ENCODE peak calls at places on chromosomes 4 and X, in eight cellular contexts. U is tibial nerve; L is CD8-positive, alpha-beta memory T cell; X is suprapubic skin; P is keratinocyte; C is neural progenitor cell; H is GM23248; F is endothelial cell of umbilical vein. S is an unnamed sample.

GRCh38 chr4:144589512-144589911 is 56.4 kb upstream of the HHIP start:
- DNase-seq in L (no peak), X (no peak), P (no peak), C (no peak), U (no peak), F (no peak), H (no peak), S (no peak)

GRCh38 chr4:27276322-27277073 is 415.9 kb downstream of the STIM2 start:
- DNase-seq in F (no peak), L (no peak), H (no peak), U (no peak), X (no peak), C (no peak), P (no peak), S (no peak)

GRCh38 chrX:2710041-2710471 is 19.0 kb downstream of the CD99 start:
- DNase-seq in L (no peak), X (peak; percentile 84), C (no peak), U (no peak), P (peak; percentile 74), F (peak; percentile 85), H (peak; percentile 95), S (no peak)

GRCh38 chr4:147822128-147822527 is 90.2 kb downstream of the ARHGAP10 start:
- DNase-seq in H (peak; percentile 27), L (no peak), C (no peak), F (peak; percentile 37), U (peak; percentile 94), P (peak; percentile 90), X (peak; percentile 88), S (no peak)

GRCh38 chrX:110183314-110183713 is 134.6 kb downstream of the AMMECR1 start:
- DNase-seq in L (no peak), H (no peak), C (no peak), P (no peak), X (no peak), U (no peak), F (no peak), S (no peak)

GRCh38 chr4:172953896-172954568 is 214.6 kb upstream of the GALNT7 start:
- DNase-seq in C (no peak), L (no peak), U (no peak), F (no peak), X (no peak), H (peak; percentile 4), P (no peak), S (no peak)

GRCh38 chrX:78199851-78200250 is 60.4 kb upstream of the TAF9B start:
- DNase-seq in U (no peak), F (peak; percentile 21), P (no peak), X (no peak), C (peak; percentile 9), H (peak; percentile 26), L (peak; percentile 7), S (no peak)

GRCh38 chrX:109347618-109348017 is 134.3 kb downstream of the GUCY2F start:
- DNase-seq in C (no peak), L (no peak), F (peak; percentile 72), U (no peak), H (peak; percentile 53), P (peak; percentile 1), X (no peak), S (no peak)

GRCh38 chr4:139167774-139168444 is 9.1 kb downstream of the ELF2 start:
- DNase-seq in U (no peak), C (no peak), F (peak; percentile 36), H (peak; percentile 75), L (no peak), X (no peak), P (peak; percentile 72), S (no peak)

GRCh38 chrX:96432647-96433046 is 252.0 kb upstream of the DIAPH2 start:
- DNase-seq in C (no peak), H (peak; percentile 13), X (no peak), L (no peak), F (no peak), P (no peak), U (no peak), S (no peak)

GRCh38 chrX:30489323-30489722 is 88.2 kb downstream of the TASL start:
- DNase-seq in P (no peak), X (no peak), F (no peak), C (peak; percentile 6), U (no peak), L (no peak), H (peak; percentile 1), S (peak; percentile 15)

DNA sequence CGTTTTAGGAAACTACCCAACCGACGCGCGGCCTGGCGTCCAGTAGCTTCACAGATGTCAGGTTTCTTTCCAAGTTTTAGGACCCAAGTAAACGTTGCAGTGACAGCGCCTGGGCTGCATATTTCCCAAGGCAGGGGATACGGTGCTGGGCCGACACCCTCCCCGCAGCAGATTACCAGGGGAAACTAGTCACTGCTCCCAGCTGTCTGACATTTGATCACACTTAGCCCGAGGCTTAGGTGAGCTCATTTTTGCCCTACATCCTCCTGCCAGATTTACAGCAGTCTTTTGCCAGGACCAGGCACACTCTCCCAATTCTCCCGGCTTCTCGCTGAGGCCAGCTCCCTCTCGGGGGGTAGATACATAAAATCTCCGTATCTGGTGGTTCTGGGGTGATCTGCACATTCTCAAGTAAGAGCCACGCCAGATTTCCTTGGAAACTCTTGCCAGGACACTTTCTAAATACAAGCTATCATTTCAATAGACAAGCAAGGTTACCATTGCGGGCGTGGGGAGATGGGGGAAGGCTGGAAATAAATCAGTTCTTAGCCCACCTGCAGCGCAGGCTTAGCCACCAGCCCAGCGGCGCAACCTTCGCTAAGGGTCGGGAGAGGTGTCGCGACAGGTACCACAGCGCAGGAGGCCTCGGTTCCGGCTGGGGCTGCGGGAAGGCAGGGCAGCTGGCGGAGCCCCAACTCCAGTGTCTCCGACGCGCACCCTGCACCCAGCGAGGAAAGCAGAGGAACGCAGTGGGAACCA is 2.5 kb upstream of the SOX3 start:
- DNase-seq in L (no peak), F (no peak), H (no peak), X (no peak), C (peak; percentile 44), U (no peak), P (no peak), S (no peak)
- H3K4me3 ChIP-seq in L (no peak overlapping the region), F (no peak overlapping the region), H (no peak overlapping the region), X (no peak overlapping the region), C (peak overlapping the region; percentile 78), U (no peak overlapping the region), P (no peak overlapping the region), S (no peak overlapping the region)

GRCh38 chr4:5629542-5629941 is 78.8 kb downstream of the EVC2 start:
- DNase-seq in P (no peak), X (no peak), F (no peak), U (no peak), H (no peak), L (no peak), C (no peak), S (no peak)
- H3K36me3 ChIP-seq in P (peaks cover 32% of the 10 kb centered on the region), X (peaks cover 58% of the 10 kb centered on the region), F (peaks cover 13% of the 10 kb centered on the region), U (no peaks in the 10 kb centered on the region), H (peaks cover 36% of the 10 kb centered on the region), L (no peaks in the 10 kb centered on the region), C (no peaks in the 10 kb centered on the region), S (no peaks in the 10 kb centered on the region)

GRCh38 chrX:120549483-120550452 is 11.0 kb downstream of the CUL4B start:
- DNase-seq in H (peak; percentile 85), P (peak; percentile 54), F (peak; percentile 82), L (no peak), C (no peak), U (no peak), X (no peak), S (no peak)
- H3K27ac ChIP-seq in H (peak overlapping the region; percentile 86), P (peak overlapping the region; percentile 76), F (peak overlapping the region; percentile 81), L (peak overlapping the region; percentile 1), C (no peak overlapping the region), U (no peak overlapping the region), X (no peak overlapping the region), S (no peak overlapping the region)

GRCh38 chrX:130197464-130197863 is 25.7 kb downstream of the RAB33A start:
- DNase-seq in U (no peak), P (no peak), X (no peak), H (peak; percentile 44), C (no peak), F (no peak), L (no peak), S (no peak)
- H3K4me3 ChIP-seq in U (no peak overlapping the region), P (no peak overlapping the region), X (no peak overlapping the region), H (no peak overlapping the region), C (no peak overlapping the region), F (no peak overlapping the region), L (no peak overlapping the region), S (no peak overlapping the region)

DNA sequence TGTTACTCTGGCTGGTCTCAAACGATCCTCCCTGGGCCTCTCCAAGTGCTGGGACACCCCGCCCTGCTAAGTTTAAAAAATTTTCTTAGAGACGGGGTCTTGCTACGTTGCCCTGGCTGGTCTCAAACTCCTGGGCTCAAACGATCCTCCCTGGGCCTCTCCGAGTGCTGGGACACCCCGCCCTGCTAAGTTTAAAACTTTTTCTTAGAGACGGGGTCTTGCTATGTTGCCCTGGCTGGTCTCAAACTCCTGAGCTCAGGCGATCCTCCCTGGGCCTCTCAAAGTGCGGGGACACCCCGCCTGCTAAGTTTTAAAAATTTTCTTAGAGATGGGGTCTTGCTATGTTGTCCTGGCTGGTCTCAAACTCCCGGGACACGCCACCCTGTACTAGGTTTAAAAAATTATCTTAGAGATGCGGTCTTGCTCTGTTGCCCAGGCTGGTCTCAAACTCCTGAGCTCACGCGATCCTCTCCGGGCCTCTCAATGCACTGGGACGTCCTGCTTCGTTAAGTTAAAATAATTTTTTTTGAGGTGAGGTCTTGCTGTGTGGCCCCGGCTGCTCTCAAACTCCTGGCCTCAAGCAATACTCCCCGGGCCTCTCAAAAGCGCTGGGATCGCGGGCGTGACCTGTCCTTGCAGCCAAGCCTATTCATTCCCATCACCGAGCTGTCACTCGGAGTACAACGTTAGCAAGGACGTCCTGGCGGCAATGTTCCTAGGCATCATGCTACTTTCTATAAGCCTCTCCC is 1.1 kb downstream of the SLC25A6 start:
- DNase-seq in F (no peak), C (peak; percentile 36), H (peak; percentile 38), U (no peak), L (no peak), X (peak; percentile 67), P (no peak), S (peak; percentile 3)
- H3K36me3 ChIP-seq in F (peaks cover 44% of the 10 kb centered on the region), C (peaks cover 6% of the 10 kb centered on the region), H (peaks cover 17% of the 10 kb centered on the region), U (no peaks in the 10 kb centered on the region), L (peaks cover 48% of the 10 kb centered on the region), X (peaks cover 46% of the 10 kb centered on the region), P (peaks cover 26% of the 10 kb centered on the region), S (peaks cover 70% of the 10 kb centered on the region)